ENCODE peak calls at places on chromosomes 12 and 14, in ten cellular contexts. Z is stimulated activated CD8-positive, alpha-beta memory T cell treated with anti-CD3 and anti-CD28 coated beads, Interleukin-4, amount 100 ng/mL, for 4 hours; R is iris pigment epithelial cell; L is breast epithelium; N is NCI-H1436; E is GM23338; O is NCI-H1092; F is ovary; C is HS-27A; P is stimulated activated CD4-positive, alpha-beta T cell treated with anti-CD3 and anti-CD28 coated beads, TNF-alpha, amount 100 ng/mL, for 1 hour. V is an unnamed sample.

GRCh38 chr12:115176741-115177400 is 492.9 kb upstream of the TBX3 start:
- DNase-seq in Z (no peak), R (peak), N (no peak), P (no peak), C (no peak), O (no peak), F (no peak), L (no peak), E (no peak), V (no peak)

GRCh38 chr12:21527451-21528180 is 1.5 kb downstream of the SPX start:
- DNase-seq in R (peak), N (peak), L (peak), F (no peak), P (peak), E (peak), C (peak), O (peak), Z (peak), V (peak)

GRCh38 chr12:6807170-6807569 is 14.5 kb upstream of the GPR162 start:
- DNase-seq in Z (no peak), R (no peak), C (no peak), E (no peak), F (no peak), P (no peak), L (no peak), O (no peak), N (no peak), V (no peak)

GRCh38 chr14:56686416-56686815 is 106.8 kb downstream of the TMEM260 start:
- DNase-seq in F (no peak), L (no peak), O (peak), N (peak), R (no peak), P (no peak), E (peak), Z (no peak), C (no peak), V (no peak)

GRCh38 chr12:84463756-84464495 is 448.7 kb downstream of the SLC6A15 start:
- DNase-seq in E (no peak), N (no peak), P (no peak), C (no peak), Z (no peak), L (no peak), O (no peak), F (no peak), R (no peak), V (no peak)

GRCh38 chr14:21455592-21455911 is 371 bp downstream of the CHD8 start:
- DNase-seq in N (no peak), L (peak), P (no peak), E (no peak), R (peak), Z (no peak), O (no peak), F (no peak), C (no peak), V (no peak)

GRCh38 chr12:46267618-46268348 is 1.1 kb downstream of the SLC38A1 start:
- DNase-seq in F (peak), L (no peak), P (peak), Z (peak), E (no peak), O (peak), C (peak), R (peak), N (peak), V (peak)

GRCh38 chr12:71092290-71092689 is 65.5 kb downstream of the TSPAN8 start:
- DNase-seq in Z (no peak), F (no peak), L (no peak), R (peak), E (no peak), O (no peak), P (no peak), N (no peak), C (no peak), V (no peak)

GRCh38 chr14:36656769-36657408 is 4.8 kb upstream of the PAX9 start:
- DNase-seq in O (no peak), F (no peak), N (no peak), C (no peak), L (no peak), R (no peak), Z (no peak), P (no peak), E (peak), V (no peak)

GRCh38 chr12:58918475-58918874 is 1.8 kb downstream of the LRIG3 start:
- DNase-seq in L (no peak), P (no peak), N (no peak), O (no peak), R (no peak), E (no peak), F (no peak), C (no peak), Z (no peak), V (no peak)

GRCh38 chr14:93832665-93833064 is 44.4 kb upstream of the PRIMA1 start:
- DNase-seq in Z (no peak), F (no peak), C (no peak), L (peak), N (no peak), O (peak), R (no peak), P (no peak), E (no peak), V (no peak)

GRCh38 chr12:89988156-89988555 is 279.5 kb upstream of the ATP2B1 start:
- DNase-seq in P (no peak), R (no peak), E (no peak), Z (no peak), O (no peak), F (no peak), L (no peak), C (no peak), N (no peak), V (no peak)

GRCh38 chr14:97218336-97218712 is 421.1 kb downstream of the VRK1 start:
- DNase-seq in F (no peak), E (peak), L (no peak), Z (no peak), P (no peak), C (no peak), O (no peak), N (no peak), R (no peak), V (no peak)

GRCh38 chr14:100524233-100524932 is 62.8 kb downstream of the BEGAIN start:
- DNase-seq in C (no peak), L (no peak), E (no peak), N (no peak), R (no peak), P (no peak), F (no peak), O (no peak), Z (no peak), V (no peak)

GRCh38 chr14:100239200-100239839 is 376 bp downstream of the YY1 start:
- DNase-seq in O (no peak), R (no peak), F (peak), P (peak), C (no peak), Z (no peak), L (no peak), N (no peak), E (no peak), V (no peak)

GRCh38 chr12:96263449-96263902 is 69.3 kb downstream of the ELK3 start:
- DNase-seq in E (peak), P (no peak), O (peak), F (no peak), C (no peak), R (no peak), Z (no peak), L (no peak), N (no peak), V (no peak)

GRCh38 chr14:103738706-103739451 is 23.3 kb downstream of the ZFYVE21 start:
- DNase-seq in Z (no peak), R (no peak), N (no peak), F (no peak), O (no peak), C (no peak), P (no peak), L (no peak), E (no peak), V (no peak)

GRCh38 chr14:103696466-103697071 is 18.7 kb downstream of the XRCC3 start:
- DNase-seq in O (peak), F (peak), N (no peak), R (peak), P (no peak), L (peak), Z (no peak), C (no peak), E (no peak), V (no peak)

GRCh38 chr12:98373019-98373554 is 142.3 kb upstream of the TMPO start:
- DNase-seq in F (no peak), Z (no peak), C (no peak), R (peak), O (peak), E (peak), L (no peak), P (no peak), N (peak), V (no peak)

GRCh38 chr14:100093322-100093721 is 28.1 kb downstream of the EVL start:
- DNase-seq in P (no peak), O (no peak), L (no peak), E (no peak), F (no peak), C (no peak), Z (no peak), R (no peak), N (no peak), V (no peak)

GRCh38 chr12:49885118-49885517 is 18.6 kb downstream of the FAIM2 start:
- DNase-seq in F (no peak), Z (no peak), O (no peak), R (no peak), N (no peak), P (no peak), C (no peak), E (peak), L (no peak), V (no peak)

GRCh38 chr12:4272014-4272975 is 1.3 kb upstream of the CCND2 start:
- DNase-seq in R (peak), L (no peak), O (no peak), P (peak), E (peak), N (no peak), C (no peak), F (peak), Z (peak), V (peak)

GRCh38 chr12:50734409-50735263 is 29.3 kb upstream of the ATF1 start:
- DNase-seq in R (peak), N (peak), P (no peak), F (no peak), Z (no peak), L (no peak), O (no peak), E (peak), C (peak), V (no peak)

GRCh38 chr12:31201382-31201781 is 124.6 kb downstream of the SINHCAF start:
- DNase-seq in E (no peak), N (no peak), P (no peak), F (no peak), C (no peak), R (no peak), O (no peak), Z (no peak), L (no peak), V (no peak)

GRCh38 chr12:21677622-21678277 is 20.1 kb upstream of the LDHB start:
- DNase-seq in N (no peak), L (no peak), F (no peak), Z (no peak), C (no peak), P (no peak), E (no peak), O (no peak), R (no peak), V (no peak)

GRCh38 chr12:122867701-122868461 is 28.0 kb downstream of the VPS37B start:
- DNase-seq in L (peak), R (no peak), Z (no peak), C (no peak), E (peak), O (no peak), P (no peak), F (no peak), N (no peak), V (no peak)